ENCODE peak calls at places on chromosomes 5 and 9, in six cellular contexts. W, O, F, H, P and R are unnamed samples.

GRCh38 chr5:154258531-154259217 is 68.1 kb downstream of the GALNT10 start:
- DNase-seq in W (no peak), O (no peak), F (no peak), H (no peak), P (no peak), R (no peak)

GRCh38 chr9:83449166-83449565 is 89.0 kb downstream of the FRMD3 start:
- DNase-seq in W (no peak), O (no peak), F (no peak), H (no peak), P (no peak), R (no peak)

GRCh38 chr9:114621975-114622609 is 11.0 kb downstream of the TMEM268 start:
- DNase-seq in W (no peak), O (no peak), F (no peak), H (no peak), P (no peak), R (no peak)

GRCh38 chr9:17401858-17402257 is 177.0 kb upstream of the SH3GL2 start:
- DNase-seq in W (no peak), O (no peak), F (no peak), H (no peak), P (no peak), R (no peak)

GRCh38 chr5:64811050-64811640 is 42.4 kb downstream of the CWC27 start:
- DNase-seq in W (no peak), O (no peak), F (peak; percentile 59), H (no peak), P (peak; percentile 1), R (peak; percentile 70)

GRCh38 chr9:137722481-137722880 is 103.7 kb downstream of the EHMT1 start:
- DNase-seq in W (no peak), O (no peak), F (no peak), H (no peak), P (no peak), R (no peak)

GRCh38 chr9:16784002-16784401 is 86.5 kb downstream of the BNC2 start:
- DNase-seq in W (no peak), O (no peak), F (no peak), H (no peak), P (no peak), R (no peak)

GRCh38 chr9:70020217-70020616 is 23.4 kb upstream of the MAMDC2 start:
- DNase-seq in W (no peak), O (no peak), F (no peak), H (no peak), P (no peak), R (no peak)

GRCh38 chr5:126368239-126368812 is 54.9 kb upstream of the GRAMD2B start:
- DNase-seq in W (no peak), O (no peak), F (no peak), H (no peak), P (no peak), R (no peak)

GRCh38 chr9:134544388-134545212 is 97.0 kb upstream of the COL5A1 start:
- DNase-seq in W (no peak), O (no peak), F (no peak), H (no peak), P (no peak), R (no peak)

GRCh38 chr5:109844695-109845094 is 155.0 kb downstream of the MAN2A1 start:
- DNase-seq in W (no peak), O (no peak), F (no peak), H (no peak), P (no peak), R (no peak)

GRCh38 chr5:6495433-6496206 is 47.0 kb downstream of the UBE2QL1 start:
- DNase-seq in W (no peak), O (no peak), F (no peak), H (no peak), P (no peak), R (no peak)

GRCh38 chr9:76369583-76369982 is 24.6 kb downstream of the RFK start:
- DNase-seq in W (no peak), O (no peak), F (peak; percentile 66), H (no peak), P (no peak), R (peak; percentile 57)

GRCh38 chr5:111859533-111860270 is 102.7 kb upstream of the NREP start:
- DNase-seq in W (no peak), O (no peak), F (no peak), H (no peak), P (no peak), R (no peak)

GRCh38 chr5:4700886-4701285 is 439.2 kb upstream of the ADAMTS16 start:
- DNase-seq in W (no peak), O (no peak), F (no peak), H (no peak), P (no peak), R (no peak)

GRCh38 chr5:38650540-38651275 is 94.3 kb upstream of the LIFR start:
- DNase-seq in W (no peak), O (no peak), F (peak; percentile 45), H (no peak), P (no peak), R (no peak)

GRCh38 chr5:117681431-117681830 is 1106.8 kb upstream of the SEMA6A start:
- DNase-seq in W (no peak), O (no peak), F (no peak), H (no peak), P (no peak), R (no peak)

GRCh38 chr5:149030392-149030791 is 32.5 kb downstream of the SH3TC2 start:
- DNase-seq in W (no peak), O (no peak), F (no peak), H (no peak), P (no peak), R (no peak)

GRCh38 chr5:160486573-160486972 is 64.9 kb downstream of the PTTG1 start:
- DNase-seq in W (no peak), O (peak; percentile 11), F (no peak), H (no peak), P (peak; percentile 41), R (no peak)

GRCh38 chr9:2281031-2281802 is 266.1 kb downstream of the SMARCA2 start:
- DNase-seq in W (no peak), O (no peak), F (no peak), H (no peak), P (no peak), R (no peak)

GRCh38 chr9:16069671-16070586 is 517.1 kb downstream of the CCDC171 start:
- DNase-seq in W (no peak), O (no peak), F (no peak), H (no peak), P (no peak), R (no peak)

GRCh38 chr9:134061688-134062371 is 6.0 kb downstream of the BRD3 start:
- DNase-seq in W (no peak), O (no peak), F (no peak), H (no peak), P (no peak), R (no peak)

GRCh38 chr5:66757219-66757833 is 161.1 kb downstream of the MAST4 start:
- DNase-seq in W (no peak), O (no peak), F (peak; percentile 27), H (no peak), P (peak; percentile 6), R (peak; percentile 37)

GRCh38 chr9:95336281-95336680 is 18.8 kb upstream of the FANCC start:
- DNase-seq in W (no peak), O (no peak), F (no peak), H (no peak), P (no peak), R (no peak)

GRCh38 chr5:126799780-126800179 is 22.8 kb downstream of the LMNB1 start:
- DNase-seq in W (no peak), O (no peak), F (no peak), H (no peak), P (no peak), R (no peak)

GRCh38 chr5:21844960-21845359 is 1008.2 kb downstream of the CDH12 start:
- DNase-seq in W (no peak), O (no peak), F (no peak), H (no peak), P (no peak), R (no peak)

GRCh38 chr9:1050125-1050895 is at the start of gene DMRT2:
- DNase-seq in W (peak; percentile 84), O (no peak), F (peak; percentile 72), H (no peak), P (no peak), R (peak; percentile 28)

GRCh38 chr5:24163091-24163490 is 481.7 kb downstream of the CDH10 start:
- DNase-seq in W (no peak), O (no peak), F (no peak), H (no peak), P (no peak), R (no peak)